ENCODE peak calls at places on chromosomes 4 and X, in nine cellular contexts. B is testis; P is caudate nucleus; U is adrenal gland; I is neuronal stem cell; Y is naive thymus-derived CD4-positive, alpha-beta T cell; W is heart left ventricle; Q is tibial nerve; L is left ventricle myocardium inferior. T is an unnamed sample.

GRCh38 chr4:167966161-167966560 is 126.2 kb upstream of the ANXA10 start:
- DNase-seq in L (no peak), P (no peak), Q (no peak), U (no peak), W (no peak), B (no peak), Y (no peak), I (no peak), T (no peak)

GRCh38 chr4:165410214-165410613 is 31.4 kb downstream of the CPE start:
- DNase-seq in L (no peak), I (no peak), U (no peak), P (no peak), Q (no peak), W (no peak), Y (no peak), B (no peak), T (no peak)

GRCh38 chr4:158036998-158037397 is 135.8 kb downstream of the GASK1B start:
- DNase-seq in W (no peak), L (no peak), Y (no peak), P (no peak), B (no peak), Q (no peak), U (no peak), I (no peak), T (no peak)

GRCh38 chr4:76267811-76268210 is 16.3 kb downstream of the FAM47E start:
- DNase-seq in B (no peak), L (no peak), I (no peak), Y (no peak), U (no peak), Q (no peak), W (no peak), P (no peak), T (no peak)

GRCh38 chr4:54063224-54063623 is 1.2 kb downstream of the CHIC2 start:
- DNase-seq in I (no peak), Q (no peak), B (no peak), U (peak), W (no peak), L (no peak), Y (peak), P (no peak), T (no peak)

GRCh38 chr4:130322439-130322838 is 1226.5 kb downstream of the C4orf33 start:
- DNase-seq in B (no peak), L (no peak), Q (no peak), U (no peak), P (no peak), W (no peak), Y (no peak), I (no peak), T (no peak)

GRCh38 chrX:28552322-28552721 is 34.9 kb upstream of the IL1RAPL1 start:
- DNase-seq in B (no peak), L (no peak), Y (no peak), Q (no peak), W (no peak), I (no peak), P (no peak), U (no peak), T (no peak)

GRCh38 chr4:153488719-153489384 is 22.7 kb downstream of the TMEM131L start:
- DNase-seq in B (no peak), W (peak), Y (peak), P (peak), L (peak), U (no peak), Q (no peak), I (no peak), T (peak)

GRCh38 chr4:72677265-72677664 is 108.2 kb upstream of the ADAMTS3 start:
- DNase-seq in B (no peak), Q (no peak), P (no peak), I (no peak), Y (no peak), U (no peak), L (no peak), W (no peak), T (no peak)

GRCh38 chrX:36609653-36610585 is 398.2 kb upstream of the FAM47C start:
- DNase-seq in B (no peak), W (no peak), U (no peak), L (no peak), P (no peak), Q (no peak), I (no peak), Y (no peak), T (no peak)

GRCh38 chr4:111283066-111283677 is 660.3 kb upstream of the PITX2 start:
- DNase-seq in U (peak), P (no peak), L (peak), I (peak), B (peak), Y (peak), Q (peak), W (no peak), T (peak)

GRCh38 chr4:38667005-38667771 is 3.2 kb downstream of the KLF3 start:
- DNase-seq in W (peak), I (peak), Y (peak), Q (peak), L (peak), B (peak), U (peak), P (peak), T (peak)

GRCh38 chr4:153326513-153326912 is 18.0 kb upstream of the MND1 start:
- DNase-seq in L (no peak), I (no peak), Q (no peak), P (no peak), Y (no peak), W (no peak), B (no peak), U (no peak), T (no peak)

GRCh38 chr4:60744767-60745166 is 455.4 kb upstream of the ADGRL3 start:
- DNase-seq in I (no peak), Y (no peak), L (no peak), P (no peak), B (no peak), W (no peak), U (no peak), Q (no peak), T (no peak)

GRCh38 chrX:33272986-33273385 is 61.6 kb upstream of the DMD start:
- DNase-seq in P (no peak), U (no peak), Q (no peak), I (no peak), B (no peak), W (no peak), Y (no peak), L (no peak), T (no peak)

GRCh38 chrX:50988649-50989048 is 78.1 kb downstream of the BMP15 start:
- DNase-seq in P (no peak), Y (peak), Q (no peak), L (no peak), W (no peak), B (peak), I (no peak), U (peak), T (peak)

GRCh38 chrX:85963736-85964135 is 83.6 kb downstream of the CHM start:
- DNase-seq in Y (no peak), L (no peak), I (no peak), W (no peak), U (peak), Q (no peak), P (peak), B (no peak), T (no peak)

GRCh38 chr4:108393870-108394269 is 225.1 kb upstream of the LEF1 start:
- DNase-seq in B (no peak), P (no peak), U (no peak), Q (no peak), Y (no peak), L (no peak), W (no peak), I (peak), T (no peak)

GRCh38 chrX:39336709-39337294 is 535.5 kb downstream of the MID1IP1 start:
- DNase-seq in W (no peak), Q (no peak), Y (peak), P (no peak), B (peak), I (no peak), U (no peak), L (no peak), T (peak)

GRCh38 chr4:161948026-161948770 is 215.6 kb downstream of the FSTL5 start:
- DNase-seq in Y (no peak), W (no peak), Q (no peak), P (no peak), U (no peak), B (no peak), I (no peak), L (no peak), T (no peak)

GRCh38 chr4:140719022-140719421 is 37.2 kb downstream of the TBC1D9 start:
- DNase-seq in L (no peak), Y (no peak), W (no peak), Q (no peak), B (no peak), P (no peak), I (no peak), U (no peak), T (no peak)
- H3K27ac ChIP-seq in L (no peak), Y (no peak), W (no peak), Q (no peak), B (no peak), P (no peak), I (no peak), U (peak), T (no peak)

DNA sequence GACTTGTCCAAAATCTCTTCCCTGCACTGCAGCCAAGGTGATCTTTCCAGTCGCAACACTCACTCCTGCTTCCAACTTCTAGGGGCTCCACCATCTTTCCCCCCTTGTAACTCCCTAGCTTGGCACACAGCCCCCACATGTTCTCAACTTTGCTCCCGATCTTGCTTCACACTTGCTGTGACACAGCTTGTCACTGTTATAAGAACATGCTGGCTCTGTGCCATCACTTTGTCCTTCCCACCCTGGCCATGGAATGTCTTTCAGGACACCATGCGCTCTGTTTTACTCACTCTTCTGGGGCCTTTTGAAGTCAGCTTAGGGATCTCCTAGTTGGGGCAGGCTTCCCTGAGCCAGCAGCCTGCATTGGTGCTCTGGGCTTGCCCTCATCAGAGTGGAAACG is 2.5 kb downstream of the NSDHL start:
- DNase-seq in L (no peak), Y (no peak), Q (no peak), U (peak), P (no peak), I (no peak), B (no peak), W (peak), T (no peak)
- H3K27ac ChIP-seq in L (peak), Y (no peak), Q (no peak), U (peak), P (no peak), I (no peak), B (no peak), W (no peak), T (no peak)

DNA sequence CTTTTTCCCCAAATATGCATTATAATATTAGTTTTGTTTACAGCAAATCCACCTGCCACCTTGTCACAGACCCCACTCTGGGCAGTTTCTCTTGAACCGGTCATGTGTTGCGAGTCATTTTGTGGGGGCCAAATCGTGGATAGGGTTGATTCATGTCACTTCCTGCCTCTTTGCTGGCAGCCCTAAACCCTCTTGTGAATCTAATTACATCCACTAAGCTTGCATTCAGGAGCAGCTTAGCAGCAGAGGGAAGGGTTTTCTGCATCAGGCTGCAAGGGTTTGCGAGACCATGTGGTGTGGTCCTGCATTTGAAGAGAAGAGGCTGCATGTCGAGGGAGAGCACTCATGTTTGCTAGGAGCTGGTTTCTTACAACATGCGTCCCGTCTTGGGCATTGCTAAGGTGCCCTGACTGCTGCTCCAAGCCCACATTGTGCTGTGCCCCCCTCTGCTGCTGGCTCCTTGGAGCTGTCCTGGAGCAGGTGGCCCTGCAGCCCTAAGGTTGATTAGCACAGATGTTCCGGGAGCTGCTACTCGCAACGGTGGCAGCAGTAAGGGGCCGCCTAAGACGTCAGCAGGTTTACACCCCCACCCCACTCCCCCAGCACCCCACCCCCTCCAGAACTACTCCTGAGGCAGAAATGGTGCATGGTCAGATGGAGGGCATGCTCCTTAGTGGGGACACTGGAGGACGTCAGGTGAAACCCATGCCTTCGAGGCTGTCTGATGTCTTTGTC is 88.8 kb upstream of the CLDN34 start:
- DNase-seq in U (no peak), W (no peak), Q (no peak), L (no peak), Y (no peak), I (no peak), P (no peak), B (no peak), T (no peak)
- H3K27ac ChIP-seq in U (no peak), W (no peak), Q (no peak), L (no peak), Y (no peak), I (peak), P (no peak), B (no peak), T (peak)

GRCh38 chr4:119139316-119139715 is 3.7 kb downstream of the MYOZ2 start:
- DNase-seq in W (no peak), L (no peak), P (no peak), B (no peak), Y (no peak), U (no peak), I (no peak), Q (no peak), T (peak)
- H3K27ac ChIP-seq in W (peak), L (peak), P (peak), B (no peak), Y (peak), U (no peak), I (no peak), Q (no peak), T (peak)

DNA sequence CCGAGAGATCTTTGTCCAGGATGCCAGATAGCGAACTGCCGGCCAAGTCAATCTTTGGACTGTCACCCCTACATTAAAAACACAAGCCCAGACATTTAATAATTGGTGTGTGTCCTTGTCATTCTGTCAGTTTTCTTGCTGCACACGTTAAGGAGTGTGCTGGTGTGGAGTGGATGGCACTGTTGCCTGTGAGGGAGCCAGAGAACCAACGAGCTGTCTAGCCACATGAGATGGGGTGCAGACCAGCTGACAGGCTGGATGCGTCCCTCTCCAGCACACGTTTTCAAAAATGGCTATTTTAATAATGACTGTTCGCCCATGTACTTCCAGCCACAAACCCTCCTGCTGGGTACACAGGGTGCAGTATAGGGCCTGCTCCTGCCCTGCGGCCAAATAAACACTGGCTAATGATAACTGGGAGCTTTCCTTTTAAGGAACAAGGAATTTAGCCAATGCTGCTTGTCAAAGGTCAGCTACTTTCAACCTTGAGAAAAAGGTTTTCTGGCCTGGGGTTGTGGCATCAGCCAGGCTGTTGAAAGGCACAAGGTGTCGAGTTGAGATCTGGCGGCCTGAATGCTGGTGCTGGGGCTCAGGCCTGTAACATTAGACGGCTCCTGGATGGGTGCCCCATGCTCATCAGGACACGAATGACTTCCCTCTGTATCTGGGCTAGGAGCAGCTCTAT is 54.0 kb upstream of the MAP3K15 start:
- DNase-seq in L (peak), W (peak), B (no peak), I (no peak), P (no peak), U (no peak), Q (no peak), Y (no peak), T (no peak)
- H3K27ac ChIP-seq in L (peak), W (peak), B (no peak), I (no peak), P (no peak), U (no peak), Q (no peak), Y (no peak), T (peak)

GRCh38 chr4:42673084-42673429 is 16.2 kb upstream of the ATP8A1 start:
- DNase-seq in P (no peak), I (no peak), W (peak), Q (no peak), U (peak), Y (no peak), B (no peak), L (peak), T (peak)
- H3K27ac ChIP-seq in P (no peak), I (no peak), W (peak), Q (no peak), U (no peak), Y (no peak), B (no peak), L (peak), T (no peak)